ENCODE peak calls at places on chromosome 4, in nine cellular contexts. One of them, this sample, is unnamed.

GRCh38 chr4:24195976-24196736 is 306.3 kb upstream of the PPARGC1A start:
- ATAC-seq in CD4-positive, CD25-positive, alpha-beta regulatory T cell: no peak
- ATAC-seq in body of pancreas: no peak
- ATAC-seq in right lobe of liver: peak; percentile 77
- ATAC-seq in Panc1: no peak
- ATAC-seq in GM23338: peak; percentile 57
- ATAC-seq in IMR-90: peak; percentile 56
- ATAC-seq in naive thymus-derived CD4-positive, alpha-beta T cell: no peak
- ATAC-seq in pancreas: no peak
- ATAC-seq in this sample: no peak

GRCh38 chr4:163092093-163092492 is 74.6 kb downstream of the NAF1 start:
- ATAC-seq in CD4-positive, CD25-positive, alpha-beta regulatory T cell: no peak
- ATAC-seq in GM23338: no peak
- ATAC-seq in pancreas: no peak
- ATAC-seq in naive thymus-derived CD4-positive, alpha-beta T cell: no peak
- ATAC-seq in Panc1: no peak
- ATAC-seq in body of pancreas: no peak
- ATAC-seq in IMR-90: no peak
- ATAC-seq in right lobe of liver: no peak
- ATAC-seq in this sample: no peak

GRCh38 chr4:36285784-36286480 is 4.5 kb downstream of the DTHD1 start:
- ATAC-seq in CD4-positive, CD25-positive, alpha-beta regulatory T cell: peak; percentile 98
- ATAC-seq in GM23338: no peak
- ATAC-seq in right lobe of liver: peak; percentile 46
- ATAC-seq in Panc1: no peak
- ATAC-seq in pancreas: peak; percentile 35
- ATAC-seq in IMR-90: no peak
- ATAC-seq in body of pancreas: no peak
- ATAC-seq in naive thymus-derived CD4-positive, alpha-beta T cell: peak; percentile 93
- ATAC-seq in this sample: no peak

GRCh38 chr4:184389978-184390518 is 84.3 kb downstream of the IRF2 start:
- ATAC-seq in body of pancreas: no peak
- ATAC-seq in IMR-90: no peak
- ATAC-seq in naive thymus-derived CD4-positive, alpha-beta T cell: no peak
- ATAC-seq in right lobe of liver: no peak
- ATAC-seq in pancreas: no peak
- ATAC-seq in Panc1: no peak
- ATAC-seq in GM23338: peak; percentile 71
- ATAC-seq in CD4-positive, CD25-positive, alpha-beta regulatory T cell: no peak
- ATAC-seq in this sample: no peak

GRCh38 chr4:78150465-78150864 is 93.3 kb downstream of the FRAS1 start:
- ATAC-seq in GM23338: no peak
- ATAC-seq in Panc1: no peak
- ATAC-seq in pancreas: peak; percentile 87
- ATAC-seq in IMR-90: no peak
- ATAC-seq in naive thymus-derived CD4-positive, alpha-beta T cell: no peak
- ATAC-seq in right lobe of liver: no peak
- ATAC-seq in CD4-positive, CD25-positive, alpha-beta regulatory T cell: no peak
- ATAC-seq in body of pancreas: peak; percentile 85
- ATAC-seq in this sample: no peak

GRCh38 chr4:70914631-70915030 is 12.5 kb downstream of the MOB1B start:
- ATAC-seq in naive thymus-derived CD4-positive, alpha-beta T cell: no peak
- ATAC-seq in GM23338: no peak
- ATAC-seq in CD4-positive, CD25-positive, alpha-beta regulatory T cell: no peak
- ATAC-seq in Panc1: peak; percentile 79
- ATAC-seq in IMR-90: peak; percentile 36
- ATAC-seq in pancreas: peak; percentile 50
- ATAC-seq in right lobe of liver: peak; percentile 71
- ATAC-seq in body of pancreas: no peak
- ATAC-seq in this sample: no peak

GRCh38 chr4:152590179-152591031 is 54.5 kb upstream of the FBXW7 start:
- ATAC-seq in pancreas: peak; percentile 35
- ATAC-seq in CD4-positive, CD25-positive, alpha-beta regulatory T cell: no peak
- ATAC-seq in Panc1: no peak
- ATAC-seq in body of pancreas: no peak
- ATAC-seq in IMR-90: peak; percentile 97
- ATAC-seq in right lobe of liver: no peak
- ATAC-seq in naive thymus-derived CD4-positive, alpha-beta T cell: no peak
- ATAC-seq in GM23338: no peak
- ATAC-seq in this sample: peak; percentile 51

GRCh38 chr4:114598191-114599121 is at the start of gene UGT8:
- ATAC-seq in IMR-90: peak; percentile 54
- ATAC-seq in CD4-positive, CD25-positive, alpha-beta regulatory T cell: no peak
- ATAC-seq in right lobe of liver: peak; percentile 50
- ATAC-seq in Panc1: peak; percentile 78
- ATAC-seq in body of pancreas: peak; percentile 87
- ATAC-seq in GM23338: peak; percentile 79
- ATAC-seq in naive thymus-derived CD4-positive, alpha-beta T cell: peak; percentile 59
- ATAC-seq in pancreas: peak; percentile 88
- ATAC-seq in this sample: peak; percentile 35

GRCh38 chr4:62028758-62029157 is 828.6 kb downstream of the ADGRL3 start:
- ATAC-seq in Panc1: no peak
- ATAC-seq in IMR-90: no peak
- ATAC-seq in body of pancreas: no peak
- ATAC-seq in CD4-positive, CD25-positive, alpha-beta regulatory T cell: no peak
- ATAC-seq in right lobe of liver: no peak
- ATAC-seq in GM23338: no peak
- ATAC-seq in naive thymus-derived CD4-positive, alpha-beta T cell: no peak
- ATAC-seq in pancreas: no peak
- ATAC-seq in this sample: no peak

GRCh38 chr4:1822568-1823544 is 29.8 kb downstream of the FGFR3 start:
- ATAC-seq in pancreas: no peak
- ATAC-seq in GM23338: no peak
- ATAC-seq in IMR-90: no peak
- ATAC-seq in Panc1: no peak
- ATAC-seq in right lobe of liver: no peak
- ATAC-seq in CD4-positive, CD25-positive, alpha-beta regulatory T cell: no peak
- ATAC-seq in body of pancreas: no peak
- ATAC-seq in naive thymus-derived CD4-positive, alpha-beta T cell: no peak
- ATAC-seq in this sample: no peak

GRCh38 chr4:74431113-74431826 is 13.7 kb upstream of the AREG start:
- ATAC-seq in CD4-positive, CD25-positive, alpha-beta regulatory T cell: no peak
- ATAC-seq in IMR-90: no peak
- ATAC-seq in naive thymus-derived CD4-positive, alpha-beta T cell: peak; percentile 74
- ATAC-seq in pancreas: no peak
- ATAC-seq in Panc1: no peak
- ATAC-seq in right lobe of liver: no peak
- ATAC-seq in GM23338: no peak
- ATAC-seq in body of pancreas: no peak
- ATAC-seq in this sample: no peak

GRCh38 chr4:52957791-52958190 is 95.7 kb downstream of the RASL11B start:
- ATAC-seq in naive thymus-derived CD4-positive, alpha-beta T cell: no peak
- ATAC-seq in body of pancreas: no peak
- ATAC-seq in right lobe of liver: no peak
- ATAC-seq in Panc1: no peak
- ATAC-seq in CD4-positive, CD25-positive, alpha-beta regulatory T cell: no peak
- ATAC-seq in IMR-90: peak; percentile 3
- ATAC-seq in pancreas: no peak
- ATAC-seq in GM23338: no peak
- ATAC-seq in this sample: no peak

GRCh38 chr4:10809905-10810304 is 125.3 kb upstream of the CLNK start:
- ATAC-seq in right lobe of liver: no peak
- ATAC-seq in GM23338: no peak
- ATAC-seq in body of pancreas: no peak
- ATAC-seq in IMR-90: no peak
- ATAC-seq in naive thymus-derived CD4-positive, alpha-beta T cell: no peak
- ATAC-seq in CD4-positive, CD25-positive, alpha-beta regulatory T cell: no peak
- ATAC-seq in pancreas: no peak
- ATAC-seq in Panc1: no peak
- ATAC-seq in this sample: no peak

GRCh38 chr4:165013691-165014090 is 18.1 kb upstream of the TRIM60 start:
- ATAC-seq in body of pancreas: no peak
- ATAC-seq in GM23338: no peak
- ATAC-seq in CD4-positive, CD25-positive, alpha-beta regulatory T cell: no peak
- ATAC-seq in right lobe of liver: no peak
- ATAC-seq in naive thymus-derived CD4-positive, alpha-beta T cell: no peak
- ATAC-seq in IMR-90: no peak
- ATAC-seq in pancreas: no peak
- ATAC-seq in Panc1: no peak
- ATAC-seq in this sample: no peak

GRCh38 chr4:121951570-121952110 is at the start of gene TRPC3:
- ATAC-seq in GM23338: peak; percentile 21
- ATAC-seq in CD4-positive, CD25-positive, alpha-beta regulatory T cell: peak; percentile 11
- ATAC-seq in right lobe of liver: peak; percentile 42
- ATAC-seq in Panc1: peak; percentile 40
- ATAC-seq in body of pancreas: peak; percentile 24
- ATAC-seq in IMR-90: peak; percentile 63
- ATAC-seq in naive thymus-derived CD4-positive, alpha-beta T cell: peak; percentile 31
- ATAC-seq in pancreas: peak; percentile 67
- ATAC-seq in this sample: peak; percentile 45

GRCh38 chr4:121946644-121947043 is 5.2 kb downstream of the TRPC3 start:
- ATAC-seq in CD4-positive, CD25-positive, alpha-beta regulatory T cell: no peak
- ATAC-seq in naive thymus-derived CD4-positive, alpha-beta T cell: no peak
- ATAC-seq in right lobe of liver: no peak
- ATAC-seq in IMR-90: no peak
- ATAC-seq in GM23338: no peak
- ATAC-seq in body of pancreas: no peak
- ATAC-seq in pancreas: no peak
- ATAC-seq in Panc1: no peak
- ATAC-seq in this sample: no peak

GRCh38 chr4:121950680-121951569 is 935 bp downstream of the TRPC3 start:
- ATAC-seq in right lobe of liver: peak; percentile 49
- ATAC-seq in GM23338: peak; percentile 48
- ATAC-seq in IMR-90: peak; percentile 37
- ATAC-seq in pancreas: peak; percentile 49
- ATAC-seq in CD4-positive, CD25-positive, alpha-beta regulatory T cell: peak; percentile 39
- ATAC-seq in Panc1: peak; percentile 65
- ATAC-seq in body of pancreas: peak; percentile 47
- ATAC-seq in naive thymus-derived CD4-positive, alpha-beta T cell: peak; percentile 44
- ATAC-seq in this sample: peak; percentile 46

GRCh38 chr4:121952290-121952689 is 430 bp upstream of the TRPC3 start:
- ATAC-seq in GM23338: no peak
- ATAC-seq in CD4-positive, CD25-positive, alpha-beta regulatory T cell: no peak
- ATAC-seq in naive thymus-derived CD4-positive, alpha-beta T cell: no peak
- ATAC-seq in pancreas: no peak
- ATAC-seq in IMR-90: no peak
- ATAC-seq in Panc1: no peak
- ATAC-seq in right lobe of liver: no peak
- ATAC-seq in body of pancreas: no peak
- ATAC-seq in this sample: no peak

DNA sequence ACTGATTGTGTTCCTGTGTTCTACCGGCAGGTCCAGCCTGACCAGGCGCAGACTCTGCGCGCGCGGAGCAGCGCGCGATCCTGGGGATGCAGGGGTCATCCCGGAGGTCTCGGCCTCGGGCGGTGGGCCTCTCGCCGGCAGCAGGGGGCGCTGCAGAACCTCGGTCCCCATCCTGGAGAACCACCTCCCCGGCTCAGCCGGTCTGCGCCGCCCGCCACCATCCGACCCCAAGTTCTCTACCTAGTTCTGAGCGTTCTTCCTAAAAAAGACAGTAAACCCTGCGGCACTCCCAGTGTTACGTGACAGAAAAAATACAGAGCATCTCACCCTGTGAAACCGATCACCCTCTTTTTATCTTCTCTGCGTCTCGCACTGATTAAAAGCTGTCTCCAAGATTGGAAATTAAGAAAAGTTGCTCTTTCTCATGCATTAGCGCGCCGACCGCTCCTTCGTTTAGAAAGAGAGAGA is 1.6 kb downstream of the TRPC3 start:
- ATAC-seq in IMR-90: peak; percentile 85
- ATAC-seq in body of pancreas: peak; percentile 57
- ATAC-seq in naive thymus-derived CD4-positive, alpha-beta T cell: peak; percentile 87
- ATAC-seq in right lobe of liver: peak; percentile 82
- ATAC-seq in GM23338: peak; percentile 91
- ATAC-seq in CD4-positive, CD25-positive, alpha-beta regulatory T cell: peak; percentile 79
- ATAC-seq in Panc1: peak; percentile 88
- ATAC-seq in pancreas: peak; percentile 81
- ATAC-seq in this sample: peak; percentile 81
- H3K4me3 ChIP-seq in IMR-90: peak overlapping the region; percentile 76
- H3K4me3 ChIP-seq in body of pancreas: no peak overlapping the region
- H3K4me3 ChIP-seq in naive thymus-derived CD4-positive, alpha-beta T cell: peak overlapping the region; percentile 50
- H3K4me3 ChIP-seq in right lobe of liver: peak overlapping the region; percentile 39
- H3K4me3 ChIP-seq in GM23338: peak overlapping the region; percentile 91
- H3K4me3 ChIP-seq in CD4-positive, CD25-positive, alpha-beta regulatory T cell: peak overlapping the region; percentile 76
- H3K4me3 ChIP-seq in Panc1: peak overlapping the region; percentile 56
- H3K4me3 ChIP-seq in pancreas: peak overlapping the region; percentile 21
- H3K4me3 ChIP-seq in this sample: peak overlapping the region; percentile 54

GRCh38 chr4:190015538-190016368 is 11.3 kb downstream of the FRG2 start:
- ATAC-seq in naive thymus-derived CD4-positive, alpha-beta T cell: no peak
- ATAC-seq in body of pancreas: no peak
- ATAC-seq in pancreas: no peak
- ATAC-seq in IMR-90: no peak
- ATAC-seq in right lobe of liver: no peak
- ATAC-seq in CD4-positive, CD25-positive, alpha-beta regulatory T cell: no peak
- ATAC-seq in Panc1: no peak
- ATAC-seq in GM23338: peak; percentile 7
- ATAC-seq in this sample: no peak
- H3K4me3 ChIP-seq in naive thymus-derived CD4-positive, alpha-beta T cell: no peak overlapping the region
- H3K4me3 ChIP-seq in body of pancreas: no peak overlapping the region
- H3K4me3 ChIP-seq in pancreas: no peak overlapping the region
- H3K4me3 ChIP-seq in IMR-90: no peak overlapping the region
- H3K4me3 ChIP-seq in right lobe of liver: no peak overlapping the region
- H3K4me3 ChIP-seq in CD4-positive, CD25-positive, alpha-beta regulatory T cell: no peak overlapping the region
- H3K4me3 ChIP-seq in Panc1: no peak overlapping the region
- H3K4me3 ChIP-seq in GM23338: peak overlapping the region; percentile 50
- H3K4me3 ChIP-seq in this sample: no peak overlapping the region

DNA sequence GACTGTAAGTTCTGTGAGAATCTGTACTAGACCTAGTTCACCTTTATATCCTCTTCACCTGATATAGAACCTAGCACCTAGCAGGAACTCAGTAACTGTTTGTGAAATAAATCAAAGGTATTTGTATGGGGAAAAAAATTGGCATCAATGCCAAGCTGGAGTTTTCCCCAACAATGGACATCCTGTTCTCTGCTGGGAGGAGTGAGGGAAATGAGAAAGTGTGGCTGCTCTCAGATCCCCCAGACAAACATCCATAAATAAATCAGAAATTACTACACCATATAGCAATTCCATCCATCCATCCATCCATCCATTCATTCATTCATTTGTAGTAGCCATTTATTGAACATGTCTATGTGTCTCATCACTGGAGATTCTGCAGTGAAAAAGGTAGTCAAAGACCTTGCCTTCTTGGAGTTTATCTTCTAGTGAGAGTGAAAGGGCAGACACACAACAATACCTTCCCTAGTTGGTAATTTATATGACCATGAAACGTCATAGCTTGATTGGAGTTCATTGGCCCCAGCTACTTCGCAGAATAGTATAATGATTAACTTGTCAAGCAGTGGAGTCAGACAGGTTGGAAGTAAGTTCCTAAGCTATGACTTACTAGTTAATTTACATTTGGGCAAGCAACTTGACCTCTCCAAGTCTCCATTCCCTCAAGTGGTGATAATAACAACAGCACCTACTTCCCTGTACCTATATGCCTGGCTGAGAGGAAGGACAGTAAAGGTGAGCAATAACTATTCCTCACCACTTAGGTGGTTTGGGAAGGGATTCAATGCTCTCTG is 98.7 kb upstream of the KIT start:
- ATAC-seq in CD4-positive, CD25-positive, alpha-beta regulatory T cell: no peak
- ATAC-seq in GM23338: no peak
- ATAC-seq in IMR-90: no peak
- ATAC-seq in Panc1: no peak
- ATAC-seq in body of pancreas: peak; percentile 53
- ATAC-seq in right lobe of liver: no peak
- ATAC-seq in pancreas: peak; percentile 48
- ATAC-seq in naive thymus-derived CD4-positive, alpha-beta T cell: no peak
- ATAC-seq in this sample: no peak
- H3K4me3 ChIP-seq in CD4-positive, CD25-positive, alpha-beta regulatory T cell: no peak overlapping the region
- H3K4me3 ChIP-seq in GM23338: no peak overlapping the region
- H3K4me3 ChIP-seq in IMR-90: no peak overlapping the region
- H3K4me3 ChIP-seq in Panc1: no peak overlapping the region
- H3K4me3 ChIP-seq in body of pancreas: no peak overlapping the region
- H3K4me3 ChIP-seq in right lobe of liver: no peak overlapping the region
- H3K4me3 ChIP-seq in pancreas: no peak overlapping the region
- H3K4me3 ChIP-seq in naive thymus-derived CD4-positive, alpha-beta T cell: no peak overlapping the region
- H3K4me3 ChIP-seq in this sample: no peak overlapping the region

GRCh38 chr4:95170176-95170575 is 378.6 kb downstream of the UNC5C start:
- ATAC-seq in IMR-90: no peak
- ATAC-seq in right lobe of liver: no peak
- ATAC-seq in naive thymus-derived CD4-positive, alpha-beta T cell: no peak
- ATAC-seq in CD4-positive, CD25-positive, alpha-beta regulatory T cell: no peak
- ATAC-seq in pancreas: no peak
- ATAC-seq in body of pancreas: no peak
- ATAC-seq in Panc1: no peak
- ATAC-seq in GM23338: no peak
- ATAC-seq in this sample: no peak
- H3K4me3 ChIP-seq in IMR-90: no peak overlapping the region
- H3K4me3 ChIP-seq in right lobe of liver: no peak overlapping the region
- H3K4me3 ChIP-seq in naive thymus-derived CD4-positive, alpha-beta T cell: no peak overlapping the region
- H3K4me3 ChIP-seq in CD4-positive, CD25-positive, alpha-beta regulatory T cell: no peak overlapping the region
- H3K4me3 ChIP-seq in pancreas: no peak overlapping the region
- H3K4me3 ChIP-seq in body of pancreas: no peak overlapping the region
- H3K4me3 ChIP-seq in Panc1: no peak overlapping the region
- H3K4me3 ChIP-seq in GM23338: no peak overlapping the region
- H3K4me3 ChIP-seq in this sample: no peak overlapping the region